ENCODE peak calls at places on chromosomes 16 and 17, in six cellular contexts. One of them, this sample, is unnamed.

GRCh38 chr16:48963901-48964615 is 317.6 kb downstream of the CBLN1 start:
- DNase-seq in WTC11: no peak
- DNase-seq in HepG2: no peak
- DNase-seq in endothelial cell of umbilical vein: no peak
- DNase-seq in K562: no peak
- DNase-seq in H1: no peak
- DNase-seq in this sample: no peak

GRCh38 chr17:73646409-73647305 is 2.4 kb upstream of the SDK2 start:
- DNase-seq in WTC11: peak
- DNase-seq in HepG2: peak
- DNase-seq in K562: no peak
- DNase-seq in H1: peak
- DNase-seq in endothelial cell of umbilical vein: no peak
- DNase-seq in this sample: peak

GRCh38 chr17:76452102-76452645 is 778 bp downstream of the UBE2O start:
- DNase-seq in H1: no peak
- DNase-seq in endothelial cell of umbilical vein: no peak
- DNase-seq in WTC11: no peak
- DNase-seq in HepG2: no peak
- DNase-seq in K562: no peak
- DNase-seq in this sample: no peak

GRCh38 chr17:66296289-66296725 is 6.1 kb upstream of the PRKCA start:
- DNase-seq in endothelial cell of umbilical vein: no peak
- DNase-seq in HepG2: no peak
- DNase-seq in K562: peak
- DNase-seq in H1: no peak
- DNase-seq in WTC11: no peak
- DNase-seq in this sample: no peak

GRCh38 chr16:53054670-53055485 is at the start of gene CHD9:
- DNase-seq in K562: peak
- DNase-seq in WTC11: peak
- DNase-seq in HepG2: peak
- DNase-seq in H1: peak
- DNase-seq in endothelial cell of umbilical vein: peak
- DNase-seq in this sample: peak

GRCh38 chr17:3740611-3741073 is 16.9 kb downstream of the HASPIN start:
- DNase-seq in K562: no peak
- DNase-seq in endothelial cell of umbilical vein: no peak
- DNase-seq in WTC11: no peak
- DNase-seq in HepG2: no peak
- DNase-seq in H1: no peak
- DNase-seq in this sample: no peak

GRCh38 chr16:67562526-67562917 is at the start of gene CTCF:
- DNase-seq in H1: no peak
- DNase-seq in WTC11: peak
- DNase-seq in HepG2: peak
- DNase-seq in endothelial cell of umbilical vein: peak
- DNase-seq in K562: peak
- DNase-seq in this sample: peak

GRCh38 chr17:18176152-18176551 is 7.5 kb upstream of the ALKBH5 start:
- DNase-seq in WTC11: no peak
- DNase-seq in H1: no peak
- DNase-seq in endothelial cell of umbilical vein: no peak
- DNase-seq in HepG2: no peak
- DNase-seq in K562: no peak
- DNase-seq in this sample: no peak

GRCh38 chr17:685006-685405 is 29.6 kb downstream of the VPS53 start:
- DNase-seq in WTC11: no peak
- DNase-seq in HepG2: no peak
- DNase-seq in endothelial cell of umbilical vein: no peak
- DNase-seq in H1: no peak
- DNase-seq in K562: no peak
- DNase-seq in this sample: no peak

GRCh38 chr16:28291651-28292626 is at the start of gene SBK1:
- DNase-seq in WTC11: peak
- DNase-seq in endothelial cell of umbilical vein: peak
- DNase-seq in K562: peak
- DNase-seq in H1: peak
- DNase-seq in HepG2: peak
- DNase-seq in this sample: peak

GRCh38 chr17:63138713-63139112 is 172.7 kb downstream of the TANC2 start:
- DNase-seq in endothelial cell of umbilical vein: no peak
- DNase-seq in HepG2: no peak
- DNase-seq in WTC11: no peak
- DNase-seq in H1: no peak
- DNase-seq in K562: no peak
- DNase-seq in this sample: no peak

GRCh38 chr17:3923466-3924190 is 7.4 kb upstream of the P2RX1 start:
- DNase-seq in endothelial cell of umbilical vein: no peak
- DNase-seq in WTC11: no peak
- DNase-seq in HepG2: no peak
- DNase-seq in K562: no peak
- DNase-seq in H1: no peak
- DNase-seq in this sample: no peak

GRCh38 chr16:55487048-55487803 is 8.2 kb downstream of the MMP2 start:
- DNase-seq in WTC11: no peak
- DNase-seq in H1: no peak
- DNase-seq in K562: no peak
- DNase-seq in HepG2: no peak
- DNase-seq in endothelial cell of umbilical vein: no peak
- DNase-seq in this sample: no peak

GRCh38 chr17:77233635-77234334 is 93.0 kb downstream of the SEC14L1 start:
- DNase-seq in WTC11: no peak
- DNase-seq in endothelial cell of umbilical vein: peak
- DNase-seq in HepG2: peak
- DNase-seq in H1: no peak
- DNase-seq in K562: peak
- DNase-seq in this sample: peak

GRCh38 chr17:80063815-80064585 is 27.6 kb downstream of the CCDC40 start:
- DNase-seq in endothelial cell of umbilical vein: no peak
- DNase-seq in H1: no peak
- DNase-seq in HepG2: peak
- DNase-seq in WTC11: no peak
- DNase-seq in K562: peak
- DNase-seq in this sample: peak

GRCh38 chr17:3985800-3986199 is 21.6 kb upstream of the ATP2A3 start:
- DNase-seq in K562: no peak
- DNase-seq in H1: no peak
- DNase-seq in HepG2: no peak
- DNase-seq in endothelial cell of umbilical vein: peak
- DNase-seq in WTC11: no peak
- DNase-seq in this sample: no peak

GRCh38 chr16:46763147-46763546 is 15.0 kb upstream of the MYLK3 start:
- DNase-seq in WTC11: no peak
- DNase-seq in H1: no peak
- DNase-seq in K562: no peak
- DNase-seq in HepG2: no peak
- DNase-seq in endothelial cell of umbilical vein: no peak
- DNase-seq in this sample: no peak

GRCh38 chr16:30793508-30794069 is 6.6 kb upstream of the ZNF629 start:
- DNase-seq in K562: no peak
- DNase-seq in WTC11: no peak
- DNase-seq in HepG2: no peak
- DNase-seq in H1: no peak
- DNase-seq in endothelial cell of umbilical vein: no peak
- DNase-seq in this sample: no peak

GRCh38 chr17:68352041-68352440 is 60.7 kb downstream of the ARSG start:
- DNase-seq in WTC11: no peak
- DNase-seq in endothelial cell of umbilical vein: no peak
- DNase-seq in H1: no peak
- DNase-seq in K562: no peak
- DNase-seq in HepG2: no peak
- DNase-seq in this sample: no peak

GRCh38 chr17:59421722-59422121 is 90.3 kb downstream of the YPEL2 start:
- DNase-seq in endothelial cell of umbilical vein: no peak
- DNase-seq in WTC11: no peak
- DNase-seq in K562: no peak
- DNase-seq in H1: no peak
- DNase-seq in HepG2: peak
- DNase-seq in this sample: no peak

GRCh38 chr17:75591722-75592302 is 4.2 kb downstream of the MYO15B start:
- DNase-seq in WTC11: no peak
- DNase-seq in K562: no peak
- DNase-seq in HepG2: peak
- DNase-seq in H1: no peak
- DNase-seq in endothelial cell of umbilical vein: no peak
- DNase-seq in this sample: no peak

GRCh38 chr16:85369741-85370528 is 243.2 kb upstream of the GSE1 start:
- DNase-seq in K562: peak
- DNase-seq in H1: peak
- DNase-seq in HepG2: peak
- DNase-seq in WTC11: peak
- DNase-seq in endothelial cell of umbilical vein: no peak
- DNase-seq in this sample: peak

GRCh38 chr17:48439473-48439872 is 9.5 kb upstream of the SKAP1 start:
- DNase-seq in H1: no peak
- DNase-seq in K562: no peak
- DNase-seq in HepG2: no peak
- DNase-seq in endothelial cell of umbilical vein: no peak
- DNase-seq in WTC11: no peak
- DNase-seq in this sample: no peak

GRCh38 chr16:351804-352520 is 561 bp downstream of the AXIN1 start:
- DNase-seq in HepG2: no peak
- DNase-seq in H1: no peak
- DNase-seq in endothelial cell of umbilical vein: no peak
- DNase-seq in K562: no peak
- DNase-seq in WTC11: no peak
- DNase-seq in this sample: no peak

GRCh38 chr16:85652431-85653221 is 36.1 kb downstream of the GINS2 start:
- DNase-seq in H1: no peak
- DNase-seq in K562: peak
- DNase-seq in HepG2: peak
- DNase-seq in WTC11: no peak
- DNase-seq in endothelial cell of umbilical vein: no peak
- DNase-seq in this sample: peak

GRCh38 chr16:28254158-28254557 is 38.2 kb upstream of the SBK1 start:
- DNase-seq in K562: no peak
- DNase-seq in endothelial cell of umbilical vein: no peak
- DNase-seq in WTC11: no peak
- DNase-seq in H1: no peak
- DNase-seq in HepG2: no peak
- DNase-seq in this sample: no peak

GRCh38 chr17:75364078-75364477 is 41.4 kb downstream of the GRB2 start:
- DNase-seq in WTC11: no peak
- DNase-seq in H1: no peak
- DNase-seq in HepG2: no peak
- DNase-seq in endothelial cell of umbilical vein: no peak
- DNase-seq in K562: no peak
- DNase-seq in this sample: no peak

GRCh38 chr16:2042171-2042570 is 5.5 kb downstream of the NTHL1 start:
- DNase-seq in endothelial cell of umbilical vein: no peak
- DNase-seq in HepG2: no peak
- DNase-seq in WTC11: no peak
- DNase-seq in H1: no peak
- DNase-seq in K562: no peak
- DNase-seq in this sample: no peak

GRCh38 chr17:58666858-58667267 is 25.0 kb downstream of the TEX14 start:
- DNase-seq in endothelial cell of umbilical vein: peak
- DNase-seq in WTC11: no peak
- DNase-seq in H1: no peak
- DNase-seq in K562: peak
- DNase-seq in HepG2: no peak
- DNase-seq in this sample: peak

GRCh38 chr16:19088341-19088916 is 21.0 kb downstream of the COQ7 start:
- DNase-seq in HepG2: no peak
- DNase-seq in K562: no peak
- DNase-seq in H1: no peak
- DNase-seq in WTC11: no peak
- DNase-seq in endothelial cell of umbilical vein: peak
- DNase-seq in this sample: no peak
- TF ChIP-seq JUN in HepG2: no peak
- TF ChIP-seq JUN in K562: no peak
- TF ChIP-seq JUN in H1: no peak
- TF ChIP-seq JUN in WTC11: no peak
- TF ChIP-seq JUN in endothelial cell of umbilical vein: no peak
- TF ChIP-seq JUN in this sample: no peak

GRCh38 chr17:41959030-41959335 is 7.6 kb upstream of the CNP start:
- DNase-seq in K562: no peak
- DNase-seq in endothelial cell of umbilical vein: no peak
- DNase-seq in H1: no peak
- DNase-seq in HepG2: no peak
- DNase-seq in WTC11: no peak
- DNase-seq in this sample: no peak

GRCh38 chr17:41957869-41958231 is 8.7 kb upstream of the CNP start:
- DNase-seq in WTC11: no peak
- DNase-seq in HepG2: no peak
- DNase-seq in endothelial cell of umbilical vein: no peak
- DNase-seq in H1: no peak
- DNase-seq in K562: no peak
- DNase-seq in this sample: no peak

GRCh38 chr17:41957058-41957868 is 9.3 kb upstream of the CNP start:
- DNase-seq in K562: no peak
- DNase-seq in HepG2: peak
- DNase-seq in WTC11: peak
- DNase-seq in H1: no peak
- DNase-seq in endothelial cell of umbilical vein: peak
- DNase-seq in this sample: no peak

GRCh38 chr17:41962111-41962510 is 4.5 kb upstream of the CNP start:
- DNase-seq in endothelial cell of umbilical vein: no peak
- DNase-seq in HepG2: no peak
- DNase-seq in K562: no peak
- DNase-seq in H1: no peak
- DNase-seq in WTC11: no peak
- DNase-seq in this sample: no peak

GRCh38 chr17:41959336-41960095 is 7.1 kb upstream of the CNP start:
- DNase-seq in K562: peak
- DNase-seq in HepG2: peak
- DNase-seq in endothelial cell of umbilical vein: peak
- DNase-seq in H1: peak
- DNase-seq in WTC11: peak
- DNase-seq in this sample: peak
- TF ChIP-seq JUN in K562: no peak
- TF ChIP-seq JUN in HepG2: no peak
- TF ChIP-seq JUN in endothelial cell of umbilical vein: no peak
- TF ChIP-seq JUN in H1: no peak
- TF ChIP-seq JUN in WTC11: no peak
- TF ChIP-seq JUN in this sample: no peak

DNA sequence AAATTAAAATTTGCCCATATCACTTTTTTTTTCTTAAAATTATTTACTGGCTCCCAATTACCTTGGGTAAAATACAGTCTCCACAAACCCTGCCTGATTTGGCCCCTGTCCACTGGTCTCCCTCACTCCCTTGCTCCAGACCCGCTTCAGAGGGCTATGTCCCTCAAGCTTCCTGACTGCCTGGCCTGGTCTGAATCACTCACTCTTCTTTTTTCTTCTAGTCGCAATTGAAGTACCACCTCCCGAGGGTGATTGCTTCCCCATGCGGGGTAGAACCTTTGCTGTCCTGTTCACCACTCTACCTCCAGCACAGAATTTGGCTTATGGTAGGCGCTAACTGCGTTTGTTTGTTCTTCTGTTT is 598 bp upstream of the PGAP3 start:
- DNase-seq in endothelial cell of umbilical vein: peak
- DNase-seq in K562: peak
- DNase-seq in H1: peak
- DNase-seq in WTC11: no peak
- DNase-seq in HepG2: no peak
- DNase-seq in this sample: no peak
- TF ChIP-seq JUN in endothelial cell of umbilical vein: no peak
- TF ChIP-seq JUN in K562: no peak
- TF ChIP-seq JUN in H1: no peak
- TF ChIP-seq JUN in WTC11: no peak
- TF ChIP-seq JUN in HepG2: no peak
- TF ChIP-seq JUN in this sample: no peak

GRCh38 chr17:39244600-39245570 is 19.1 kb upstream of the STAC2 start:
- DNase-seq in K562: peak
- DNase-seq in HepG2: peak
- DNase-seq in H1: peak
- DNase-seq in endothelial cell of umbilical vein: peak
- DNase-seq in WTC11: peak
- DNase-seq in this sample: peak
- TF ChIP-seq JUN in K562: no peak
- TF ChIP-seq JUN in HepG2: no peak
- TF ChIP-seq JUN in H1: no peak
- TF ChIP-seq JUN in endothelial cell of umbilical vein: no peak
- TF ChIP-seq JUN in WTC11: no peak
- TF ChIP-seq JUN in this sample: no peak